ENCODE peak calls at places on chromosome 18, in eight cellular contexts. T, Q, S, O, I, F, V and X are unnamed samples. For H3K4me1 and H3K36me3, the result is how much of the 10 kb centered on the place peaks cover.

GRCh38 chr18:54260376-54261072 is 8.8 kb upstream of the POLI start:
- DNase-seq in S (peak), Q (no peak), I (no peak), O (peak), T (no peak), V (no peak), F (no peak), X (no peak)

GRCh38 chr18:26546875-26547301 is 1.5 kb downstream of the KCTD1 start:
- DNase-seq in Q (no peak), F (no peak), S (no peak), O (no peak), V (no peak), T (no peak), I (peak), X (no peak)

GRCh38 chr18:23943104-23943503 is 71.5 kb upstream of the TTC39C start:
- DNase-seq in V (no peak), S (no peak), Q (no peak), F (no peak), O (no peak), I (no peak), T (no peak), X (no peak)

GRCh38 chr18:47975701-47976100 is 45.2 kb upstream of the SMAD2 start:
- DNase-seq in Q (no peak), S (no peak), O (no peak), T (no peak), V (peak), F (no peak), I (peak), X (no peak)

GRCh38 chr18:35811896-35812295 is 160.6 kb upstream of the RMP24 start:
- DNase-seq in I (no peak), S (no peak), V (no peak), F (no peak), Q (no peak), T (no peak), O (peak), X (no peak)

GRCh38 chr18:48326901-48327675 is 82.1 kb downstream of the ZBTB7C start:
- DNase-seq in Q (no peak), F (no peak), O (peak), I (peak), T (no peak), S (no peak), V (no peak), X (no peak)

GRCh38 chr18:10247402-10248117 is 206.9 kb upstream of the APCDD1 start:
- DNase-seq in S (no peak), O (no peak), I (no peak), Q (no peak), F (no peak), T (peak), V (peak), X (no peak)

GRCh38 chr18:46167971-46168370 is 63.8 kb downstream of the HAUS1 start:
- DNase-seq in F (peak), S (no peak), O (no peak), V (peak), Q (peak), I (peak), T (no peak), X (no peak)

DNA sequence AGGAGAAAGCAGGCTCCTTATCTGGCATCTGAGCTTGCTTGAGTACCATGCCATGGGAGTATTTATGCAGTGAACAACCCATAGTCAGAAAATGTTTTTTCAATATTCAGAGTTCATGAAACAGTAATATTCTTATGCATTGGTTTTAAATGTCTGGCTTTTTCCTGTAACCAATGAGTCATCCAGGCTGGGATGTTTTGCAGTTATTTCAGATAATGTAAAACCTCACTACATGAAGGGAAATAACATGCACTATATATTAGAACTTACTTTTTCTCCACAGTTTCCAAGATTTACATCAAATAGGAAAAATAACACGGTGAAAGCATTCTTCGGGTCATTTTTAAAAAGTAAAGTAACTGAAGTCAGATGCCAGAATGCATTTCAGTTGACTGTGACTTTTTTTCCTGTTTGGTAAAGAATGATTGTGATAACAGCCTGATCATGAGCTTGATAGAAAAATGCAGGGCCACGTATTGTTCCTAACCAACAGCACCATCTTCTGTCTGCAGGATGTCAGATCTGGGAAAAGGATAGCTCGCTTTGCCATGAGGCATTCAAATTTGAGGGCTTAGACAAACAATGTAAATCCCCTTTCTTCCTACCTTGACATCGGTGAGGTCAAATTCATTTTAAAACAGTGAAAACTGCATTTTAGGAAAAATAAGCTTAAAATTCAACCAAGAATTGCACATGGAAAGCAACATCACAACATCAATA is 152.8 kb downstream of the DSC3 start:
- DNase-seq in S (no peak), O (peak), T (no peak), V (peak), I (no peak), Q (no peak), F (no peak), X (no peak)
- TF ChIP-seq CTCF in S (peak), O (peak), T (no peak), V (peak), I (peak), Q (no peak), F (no peak), X (peak)

DNA sequence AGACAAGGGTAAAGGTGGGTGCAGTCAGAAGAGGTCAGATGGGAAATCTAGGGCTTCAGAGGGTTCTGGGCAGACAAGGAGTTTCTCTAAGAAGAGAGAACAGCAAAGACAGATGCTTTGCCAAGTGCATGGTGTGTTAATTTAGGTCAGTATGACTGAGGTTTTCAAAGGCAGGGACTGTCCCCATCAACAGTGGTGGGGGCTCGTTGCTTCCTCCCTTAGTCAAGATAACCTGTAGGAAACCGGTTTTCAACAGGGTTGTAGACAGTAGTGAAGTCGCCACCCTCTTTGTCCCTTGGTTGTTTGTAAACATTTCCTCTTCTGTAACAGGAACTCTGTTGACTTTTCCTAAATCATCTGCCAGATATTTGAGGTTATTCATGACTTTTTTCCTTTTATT is 11.6 kb downstream of the RAB12 start:
- DNase-seq in S (no peak), F (no peak), Q (no peak), O (no peak), T (no peak), V (no peak), I (no peak), X (no peak)
- H3K4me1 ChIP-seq in S (under half), F (under half), Q (under half), O (under half), T (under half), V (half or more), I (under half), X (under half)

GRCh38 chr18:21809725-21810124 is 69.1 kb downstream of the MIB1 start:
- DNase-seq in S (no peak), T (no peak), O (no peak), Q (no peak), I (no peak), F (no peak), V (no peak), X (no peak)

GRCh38 chr18:21805771-21806366 is 65.3 kb downstream of the MIB1 start:
- DNase-seq in V (no peak), T (no peak), S (no peak), F (no peak), I (no peak), O (no peak), Q (no peak), X (no peak)

GRCh38 chr18:21803495-21803894 is 62.9 kb downstream of the MIB1 start:
- DNase-seq in V (no peak), T (no peak), F (no peak), S (peak), Q (no peak), I (no peak), O (no peak), X (no peak)

DNA sequence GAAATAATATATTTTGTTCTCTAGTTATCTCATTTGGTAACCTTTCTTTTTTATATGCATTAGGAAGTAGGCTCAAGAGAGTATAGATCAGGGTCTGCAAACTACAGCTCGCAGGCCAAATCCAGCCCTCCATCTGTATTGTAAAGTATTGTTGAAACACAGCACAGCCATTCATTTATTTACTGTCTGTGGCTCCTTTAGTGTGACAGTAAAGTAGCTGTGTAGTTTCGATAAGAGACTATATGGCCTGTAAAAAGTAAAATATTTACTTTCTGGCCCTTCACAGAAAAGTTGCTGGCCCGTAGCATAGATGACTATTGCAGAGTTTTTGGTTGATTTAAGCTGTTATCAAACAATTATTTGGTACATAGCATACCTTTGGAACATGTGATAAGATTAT is 67.6 kb downstream of the MIB1 start:
- DNase-seq in S (no peak), V (no peak), O (no peak), T (no peak), I (no peak), F (no peak), Q (no peak), X (no peak)
- H3K36me3 ChIP-seq in S (under half), V (under half), O (under half), T (under half), I (under half), F (half or more), Q (under half), X (under half)

DNA sequence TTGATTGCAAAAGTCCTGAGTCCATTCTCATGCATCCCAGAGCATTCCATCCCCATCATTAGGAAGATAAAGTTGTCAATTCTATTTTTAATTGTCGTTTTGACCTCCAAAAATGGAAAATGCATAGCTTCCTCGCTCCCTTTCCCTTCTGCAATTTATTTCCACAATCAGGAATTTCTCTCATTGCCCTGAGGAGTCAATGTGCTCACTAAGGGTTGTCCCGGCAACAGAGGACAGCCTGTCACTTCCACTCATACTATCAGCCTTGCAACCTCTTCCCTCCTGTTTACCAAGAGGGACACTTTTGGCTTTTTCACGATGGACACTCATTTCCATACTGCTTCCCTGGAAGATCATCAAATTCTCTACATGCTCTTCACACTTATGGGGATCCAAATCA is 164.8 kb downstream of the MYO5B start:
- DNase-seq in I (no peak), T (no peak), Q (no peak), O (no peak), S (no peak), F (no peak), V (no peak), X (no peak)
- TF ChIP-seq CTCF in I (no peak), T (no peak), Q (no peak), O (no peak), S (no peak), F (no peak), V (no peak), X (no peak)

DNA sequence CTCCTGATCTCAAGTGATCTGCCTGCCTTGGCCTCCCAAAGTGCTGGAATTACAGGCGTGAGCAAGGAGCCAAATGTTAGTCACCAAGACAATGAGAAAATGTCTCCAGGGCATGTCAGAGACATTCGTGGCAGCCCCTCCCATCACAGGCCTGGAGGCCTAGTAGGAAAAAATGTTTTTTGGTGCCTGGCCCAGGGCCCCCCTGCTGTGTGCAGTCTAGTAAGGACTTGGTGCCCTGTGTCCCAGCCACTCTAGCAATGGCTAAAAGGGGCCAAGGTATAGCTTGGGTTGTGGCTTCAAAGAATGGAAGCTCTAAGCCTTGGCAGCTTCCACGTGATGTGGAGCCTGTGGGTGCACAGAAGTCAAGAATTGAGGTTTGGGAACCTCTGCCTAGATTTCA is 12.5 kb upstream of the TXNL4A start:
- DNase-seq in F (no peak), V (no peak), S (no peak), O (no peak), I (no peak), T (no peak), Q (no peak), X (no peak)
- H3K4me1 ChIP-seq in F (under half), V (under half), S (under half), O (under half), I (under half), T (under half), Q (under half), X (under half)

DNA sequence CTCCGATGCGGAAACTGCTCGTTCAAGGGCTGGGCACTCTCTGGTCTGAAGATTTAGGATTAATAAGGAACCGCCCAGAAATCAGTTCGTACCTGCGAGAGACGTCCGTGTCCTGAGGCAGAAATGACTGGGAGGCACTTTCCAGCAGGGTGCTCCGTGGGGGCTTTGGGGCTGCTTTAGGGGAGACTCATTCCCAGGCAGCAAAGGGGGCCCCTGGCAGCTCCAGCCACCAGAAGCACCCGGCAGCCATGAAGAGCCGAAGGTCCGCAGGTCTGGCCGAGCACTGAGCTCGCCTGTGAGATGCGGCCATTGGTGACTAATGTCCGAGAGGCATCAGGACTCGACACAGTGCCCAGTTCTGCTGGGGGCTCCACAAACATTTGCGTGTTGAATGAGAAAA is 20.9 kb downstream of the KCNG2 start:
- DNase-seq in T (no peak), V (no peak), O (no peak), S (no peak), Q (no peak), I (no peak), F (peak), X (no peak)
- H3K36me3 ChIP-seq in T (under half), V (under half), O (under half), S (under half), Q (under half), I (under half), F (under half), X (under half)

GRCh38 chr18:37019157-37019571 is 190.2 kb downstream of the KIAA1328 start:
- DNase-seq in F (no peak), S (peak), I (peak), Q (no peak), O (peak), V (peak), T (no peak), X (no peak)
- TF ChIP-seq CTCF in F (peak), S (peak), I (peak), Q (no peak), O (no peak), V (peak), T (no peak), X (peak)

DNA sequence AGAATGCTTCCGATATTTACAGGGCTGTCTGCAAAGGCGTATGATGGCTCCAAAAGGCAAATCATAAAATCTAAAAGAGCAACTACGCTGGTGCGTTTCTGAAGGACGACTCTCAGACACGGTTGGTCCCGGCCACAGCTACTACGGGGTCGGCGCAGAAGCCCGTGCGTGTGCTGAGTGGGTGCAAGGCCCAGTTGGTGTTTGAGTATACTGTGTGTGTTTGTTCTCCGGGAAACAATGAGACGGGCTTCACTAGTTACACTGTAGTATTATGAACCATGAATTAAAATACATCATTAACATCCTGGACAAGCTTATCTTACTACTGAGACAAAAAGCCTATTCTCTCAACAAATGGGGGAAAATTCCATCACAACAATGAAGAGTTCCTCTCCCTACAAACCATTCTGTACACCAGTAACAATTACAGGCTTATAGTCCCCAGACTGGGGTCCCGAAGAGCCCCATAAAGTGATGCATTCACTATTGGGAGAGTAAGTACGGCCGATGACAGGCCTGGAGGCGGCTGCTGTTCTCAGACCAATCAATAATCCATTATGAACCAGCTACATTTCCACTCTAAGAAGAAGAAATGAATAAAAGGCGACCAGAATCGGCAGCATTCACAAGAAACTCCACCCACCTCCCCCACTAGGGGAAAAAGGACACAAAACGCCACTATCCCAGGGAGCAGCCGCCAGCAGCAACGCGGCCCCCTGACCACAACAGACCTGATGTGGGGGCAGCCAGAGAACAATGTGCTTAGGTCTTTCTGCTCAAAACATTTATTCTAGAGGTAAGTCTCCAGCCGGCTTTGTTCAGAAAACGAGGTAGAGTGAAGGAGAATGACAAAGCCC is 43.3 kb downstream of the ZNF516 start:
- DNase-seq in S (no peak), F (no peak), Q (no peak), I (peak), V (peak), O (no peak), T (no peak), X (no peak)
- H3K4me1 ChIP-seq in S (half or more), F (under half), Q (under half), I (under half), V (half or more), O (under half), T (under half), X (under half)